ENCODE peak calls at places on chromosomes 3 and 15, in nine cellular contexts. One of them, this sample, is unnamed.
A peak's percentile ranks its signal among the peaks of the same experiment; 100 is the strongest.

GRCh38 chr15:88623061-88623460 is 1.9 kb downstream of the AEN start:
- DNase-seq in cerebellum: no peak
- DNase-seq in SK-MEL-5: peak; percentile 44
- DNase-seq in COLO829: peak; percentile 85
- DNase-seq in stimulated activated CD4-positive, alpha-beta T cell treated with anti-CD3 and anti-CD28 coated beads, Interleukin-1b, Interleukin-23, amount 100 ng/mL, for 1 hour: no peak
- DNase-seq in stimulated activated CD8-positive, alpha-beta memory T cell treated with anti-CD3 and anti-CD28 coated beads, Interleukin-7, amount 100 ng/mL, for 48 hours: no peak
- DNase-seq in NCI-H1092: no peak
- DNase-seq in Right ventricle myocardium superior: no peak
- DNase-seq in NCI-H774: no peak
- DNase-seq in this sample: no peak

GRCh38 chr3:105598047-105598796 is 231.5 kb downstream of the ALCAM start:
- DNase-seq in cerebellum: no peak
- DNase-seq in SK-MEL-5: no peak
- DNase-seq in COLO829: no peak
- DNase-seq in stimulated activated CD4-positive, alpha-beta T cell treated with anti-CD3 and anti-CD28 coated beads, Interleukin-1b, Interleukin-23, amount 100 ng/mL, for 1 hour: no peak
- DNase-seq in stimulated activated CD8-positive, alpha-beta memory T cell treated with anti-CD3 and anti-CD28 coated beads, Interleukin-7, amount 100 ng/mL, for 48 hours: no peak
- DNase-seq in NCI-H1092: no peak
- DNase-seq in Right ventricle myocardium superior: no peak
- DNase-seq in NCI-H774: no peak
- DNase-seq in this sample: peak; percentile 15

GRCh38 chr3:104916971-104917370 is 449.7 kb upstream of the ALCAM start:
- DNase-seq in cerebellum: no peak
- DNase-seq in SK-MEL-5: no peak
- DNase-seq in COLO829: no peak
- DNase-seq in stimulated activated CD4-positive, alpha-beta T cell treated with anti-CD3 and anti-CD28 coated beads, Interleukin-1b, Interleukin-23, amount 100 ng/mL, for 1 hour: no peak
- DNase-seq in stimulated activated CD8-positive, alpha-beta memory T cell treated with anti-CD3 and anti-CD28 coated beads, Interleukin-7, amount 100 ng/mL, for 48 hours: no peak
- DNase-seq in NCI-H1092: no peak
- DNase-seq in Right ventricle myocardium superior: no peak
- DNase-seq in NCI-H774: no peak
- DNase-seq in this sample: no peak

GRCh38 chr3:184325715-184326114 is 11.3 kb downstream of the EIF4G1 start:
- DNase-seq in cerebellum: no peak
- DNase-seq in SK-MEL-5: no peak
- DNase-seq in COLO829: no peak
- DNase-seq in stimulated activated CD4-positive, alpha-beta T cell treated with anti-CD3 and anti-CD28 coated beads, Interleukin-1b, Interleukin-23, amount 100 ng/mL, for 1 hour: peak; percentile 26
- DNase-seq in stimulated activated CD8-positive, alpha-beta memory T cell treated with anti-CD3 and anti-CD28 coated beads, Interleukin-7, amount 100 ng/mL, for 48 hours: no peak
- DNase-seq in NCI-H1092: no peak
- DNase-seq in Right ventricle myocardium superior: no peak
- DNase-seq in NCI-H774: no peak
- DNase-seq in this sample: no peak

GRCh38 chr3:32733631-32734229 is 48.7 kb downstream of the CNOT10 start:
- DNase-seq in cerebellum: peak; percentile 15
- DNase-seq in SK-MEL-5: peak; percentile 67
- DNase-seq in COLO829: peak; percentile 39
- DNase-seq in stimulated activated CD4-positive, alpha-beta T cell treated with anti-CD3 and anti-CD28 coated beads, Interleukin-1b, Interleukin-23, amount 100 ng/mL, for 1 hour: no peak
- DNase-seq in stimulated activated CD8-positive, alpha-beta memory T cell treated with anti-CD3 and anti-CD28 coated beads, Interleukin-7, amount 100 ng/mL, for 48 hours: no peak
- DNase-seq in NCI-H1092: no peak
- DNase-seq in Right ventricle myocardium superior: no peak
- DNase-seq in NCI-H774: no peak
- DNase-seq in this sample: no peak

GRCh38 chr3:136171097-136171542 is 25.0 kb downstream of the MSL2 start:
- DNase-seq in cerebellum: no peak
- DNase-seq in SK-MEL-5: peak; percentile 64
- DNase-seq in COLO829: no peak
- DNase-seq in stimulated activated CD4-positive, alpha-beta T cell treated with anti-CD3 and anti-CD28 coated beads, Interleukin-1b, Interleukin-23, amount 100 ng/mL, for 1 hour: no peak
- DNase-seq in stimulated activated CD8-positive, alpha-beta memory T cell treated with anti-CD3 and anti-CD28 coated beads, Interleukin-7, amount 100 ng/mL, for 48 hours: no peak
- DNase-seq in NCI-H1092: no peak
- DNase-seq in Right ventricle myocardium superior: no peak
- DNase-seq in NCI-H774: no peak
- DNase-seq in this sample: no peak

GRCh38 chr15:26449296-26449695 is 323.6 kb downstream of the GABRB3 start:
- DNase-seq in cerebellum: no peak
- DNase-seq in SK-MEL-5: no peak
- DNase-seq in COLO829: no peak
- DNase-seq in stimulated activated CD4-positive, alpha-beta T cell treated with anti-CD3 and anti-CD28 coated beads, Interleukin-1b, Interleukin-23, amount 100 ng/mL, for 1 hour: no peak
- DNase-seq in stimulated activated CD8-positive, alpha-beta memory T cell treated with anti-CD3 and anti-CD28 coated beads, Interleukin-7, amount 100 ng/mL, for 48 hours: no peak
- DNase-seq in NCI-H1092: no peak
- DNase-seq in Right ventricle myocardium superior: no peak
- DNase-seq in NCI-H774: no peak
- DNase-seq in this sample: peak; percentile 48

GRCh38 chr3:124467980-124468902 is 262.0 kb upstream of the UMPS start:
- DNase-seq in cerebellum: peak; percentile 42
- DNase-seq in SK-MEL-5: peak; percentile 71
- DNase-seq in COLO829: peak; percentile 83
- DNase-seq in stimulated activated CD4-positive, alpha-beta T cell treated with anti-CD3 and anti-CD28 coated beads, Interleukin-1b, Interleukin-23, amount 100 ng/mL, for 1 hour: no peak
- DNase-seq in stimulated activated CD8-positive, alpha-beta memory T cell treated with anti-CD3 and anti-CD28 coated beads, Interleukin-7, amount 100 ng/mL, for 48 hours: no peak
- DNase-seq in NCI-H1092: peak; percentile 17
- DNase-seq in Right ventricle myocardium superior: peak; percentile 47
- DNase-seq in NCI-H774: peak; percentile 2
- DNase-seq in this sample: peak; percentile 88

GRCh38 chr3:10283638-10284037 is 9.1 kb downstream of the GHRL start:
- DNase-seq in cerebellum: peak; percentile 32
- DNase-seq in SK-MEL-5: peak; percentile 48
- DNase-seq in COLO829: no peak
- DNase-seq in stimulated activated CD4-positive, alpha-beta T cell treated with anti-CD3 and anti-CD28 coated beads, Interleukin-1b, Interleukin-23, amount 100 ng/mL, for 1 hour: no peak
- DNase-seq in stimulated activated CD8-positive, alpha-beta memory T cell treated with anti-CD3 and anti-CD28 coated beads, Interleukin-7, amount 100 ng/mL, for 48 hours: no peak
- DNase-seq in NCI-H1092: peak; percentile 63
- DNase-seq in Right ventricle myocardium superior: peak; percentile 64
- DNase-seq in NCI-H774: peak; percentile 27
- DNase-seq in this sample: no peak

GRCh38 chr3:72487078-72487765 is 361.0 kb downstream of the SHQ1 start:
- DNase-seq in cerebellum: no peak
- DNase-seq in SK-MEL-5: peak; percentile 28
- DNase-seq in COLO829: peak; percentile 72
- DNase-seq in stimulated activated CD4-positive, alpha-beta T cell treated with anti-CD3 and anti-CD28 coated beads, Interleukin-1b, Interleukin-23, amount 100 ng/mL, for 1 hour: peak; percentile 21
- DNase-seq in stimulated activated CD8-positive, alpha-beta memory T cell treated with anti-CD3 and anti-CD28 coated beads, Interleukin-7, amount 100 ng/mL, for 48 hours: peak; percentile 59
- DNase-seq in NCI-H1092: no peak
- DNase-seq in Right ventricle myocardium superior: peak; percentile 57
- DNase-seq in NCI-H774: no peak
- DNase-seq in this sample: peak; percentile 56

GRCh38 chr3:123781571-123782275 is 102.4 kb downstream of the MYLK start:
- DNase-seq in cerebellum: no peak
- DNase-seq in SK-MEL-5: no peak
- DNase-seq in COLO829: no peak
- DNase-seq in stimulated activated CD4-positive, alpha-beta T cell treated with anti-CD3 and anti-CD28 coated beads, Interleukin-1b, Interleukin-23, amount 100 ng/mL, for 1 hour: no peak
- DNase-seq in stimulated activated CD8-positive, alpha-beta memory T cell treated with anti-CD3 and anti-CD28 coated beads, Interleukin-7, amount 100 ng/mL, for 48 hours: no peak
- DNase-seq in NCI-H1092: no peak
- DNase-seq in Right ventricle myocardium superior: no peak
- DNase-seq in NCI-H774: no peak
- DNase-seq in this sample: no peak

GRCh38 chr3:165185707-165186327 is 10.4 kb downstream of the SLITRK3 start:
- DNase-seq in cerebellum: peak; percentile 60
- DNase-seq in SK-MEL-5: peak; percentile 84
- DNase-seq in COLO829: peak; percentile 66
- DNase-seq in stimulated activated CD4-positive, alpha-beta T cell treated with anti-CD3 and anti-CD28 coated beads, Interleukin-1b, Interleukin-23, amount 100 ng/mL, for 1 hour: no peak
- DNase-seq in stimulated activated CD8-positive, alpha-beta memory T cell treated with anti-CD3 and anti-CD28 coated beads, Interleukin-7, amount 100 ng/mL, for 48 hours: no peak
- DNase-seq in NCI-H1092: peak; percentile 66
- DNase-seq in Right ventricle myocardium superior: no peak
- DNase-seq in NCI-H774: peak; percentile 76
- DNase-seq in this sample: peak; percentile 45

This sample was measured in ELF-1.